ENCODE peak calls at places on chromosomes 3 and 15, in five cellular contexts. A is tibial artery, V is GM13976, Q is fibroblast of the aortic adventitia, O is WTC11. D is an unnamed sample.
A peak's percentile ranks its signal among the peaks of the same experiment; 100 is the strongest.

GRCh38 chr3:141605883-141606282 is 119.1 kb downstream of the RASA2 start:
- DNase-seq in A (no peak), V (no peak), Q (no peak), O (no peak), D (no peak)

GRCh38 chr15:27598251-27599045 is 500.7 kb downstream of the OCA2 start:
- DNase-seq in A (no peak), V (no peak), Q (no peak), O (no peak), D (no peak)

GRCh38 chr15:66721954-66722353 is 19.9 kb downstream of the SMAD6 start:
- DNase-seq in A (no peak), V (no peak), Q (no peak), O (no peak), D (no peak)

GRCh38 chr3:177538064-177538742 is 340.9 kb upstream of the TBL1XR1 start:
- DNase-seq in A (peak; percentile 44), V (no peak), Q (peak; percentile 87), O (no peak), D (no peak)

GRCh38 chr3:111069974-111070751 is 1.5 kb upstream of the NECTIN3 start:
- DNase-seq in A (peak; percentile 32), V (no peak), Q (no peak), O (no peak), D (no peak)

GRCh38 chr15:67085818-67086649 is 20.6 kb downstream of the SMAD3 start:
- DNase-seq in A (no peak), V (peak; percentile 69), Q (peak; percentile 97), O (no peak), D (peak; percentile 70)

GRCh38 chr15:90561344-90562244 is 31.9 kb downstream of the CRTC3 start:
- DNase-seq in A (peak; percentile 45), V (no peak), Q (peak; percentile 93), O (no peak), D (no peak)

GRCh38 chr3:12541625-12542024 is 3.7 kb downstream of the MKRN2OS start:
- DNase-seq in A (no peak), V (no peak), Q (no peak), O (peak; percentile 56), D (no peak)

GRCh38 chr3:19467761-19468160 is 319.5 kb downstream of the KCNH8 start:
- DNase-seq in A (no peak), V (no peak), Q (no peak), O (no peak), D (no peak)

GRCh38 chr15:83282859-83283812 is 1.3 kb downstream of the BNC1 start:
- DNase-seq in A (no peak), V (peak; percentile 22), Q (no peak), O (peak; percentile 59), D (peak; percentile 15)

GRCh38 chr15:88897456-88898194 is 2.3 kb upstream of the HAPLN3 start:
- DNase-seq in A (peak; percentile 82), V (no peak), Q (peak; percentile 88), O (peak; percentile 53), D (no peak)

GRCh38 chr15:69725210-69725609 is 272.6 kb downstream of the RPLP1 start:
- DNase-seq in A (no peak), V (no peak), Q (no peak), O (no peak), D (no peak)

GRCh38 chr15:69725957-69726356 is 273.3 kb downstream of the RPLP1 start:
- DNase-seq in A (no peak), V (no peak), Q (no peak), O (no peak), D (no peak)

GRCh38 chr15:69724331-69724730 is 271.7 kb downstream of the RPLP1 start:
- DNase-seq in A (no peak), V (no peak), Q (no peak), O (no peak), D (no peak)

GRCh38 chr15:69722924-69723323 is 270.3 kb downstream of the RPLP1 start:
- DNase-seq in A (no peak), V (no peak), Q (no peak), O (no peak), D (no peak)

DNA sequence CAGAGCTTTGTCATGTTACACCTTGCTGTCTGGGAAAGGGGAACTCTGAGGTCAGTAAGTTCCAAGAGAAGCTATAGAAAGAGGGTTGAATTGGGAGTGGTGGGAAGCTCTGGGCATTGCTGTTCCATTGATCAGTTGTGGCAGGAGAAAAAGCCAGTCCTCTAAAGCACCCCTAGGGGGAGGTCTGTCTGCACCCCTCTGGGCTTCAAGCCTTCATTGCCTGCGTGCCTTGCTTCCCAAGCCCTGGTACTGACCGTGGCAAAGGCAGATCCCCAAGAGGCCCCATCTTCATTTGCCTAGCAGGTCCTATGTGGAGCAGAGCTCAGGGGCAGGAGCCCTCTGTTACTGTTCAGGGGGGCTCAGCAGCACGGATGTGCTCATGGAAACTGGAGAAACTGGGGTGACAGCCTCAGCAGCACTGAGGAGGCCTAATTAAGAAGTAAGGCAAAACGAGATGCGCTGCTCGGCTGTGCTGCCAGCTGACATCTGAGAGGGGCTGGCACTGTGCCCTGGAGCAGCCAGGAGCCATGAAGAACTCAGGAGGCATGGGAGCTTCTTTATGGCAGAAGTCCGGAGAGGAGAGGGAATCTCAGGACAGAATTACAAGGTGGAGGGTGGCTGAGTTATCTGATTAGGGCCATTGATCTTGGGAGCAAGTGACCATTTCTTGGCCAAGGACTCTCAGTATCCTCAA is 270.9 kb downstream of the RPLP1 start:
- DNase-seq in A (no peak), V (no peak), Q (no peak), O (peak; percentile 28), D (no peak)
- TF ChIP-seq CTCF in A (no peak), V (no peak), Q (peak; percentile 25), O (no peak), D (no peak)

GRCh38 chr3:27756877-27757276 is 34.8 kb upstream of the EOMES start:
- DNase-seq in A (no peak), V (no peak), Q (no peak), O (no peak), D (no peak)

GRCh38 chr3:27752926-27753325 is 30.8 kb upstream of the EOMES start:
- DNase-seq in A (no peak), V (no peak), Q (no peak), O (no peak), D (no peak)

GRCh38 chr3:27758083-27758482 is 36.0 kb upstream of the EOMES start:
- DNase-seq in A (peak; percentile 54), V (no peak), Q (peak; percentile 59), O (no peak), D (no peak)
- TF ChIP-seq CTCF in A (no peak), V (no peak), Q (no peak), O (no peak), D (no peak)

DNA sequence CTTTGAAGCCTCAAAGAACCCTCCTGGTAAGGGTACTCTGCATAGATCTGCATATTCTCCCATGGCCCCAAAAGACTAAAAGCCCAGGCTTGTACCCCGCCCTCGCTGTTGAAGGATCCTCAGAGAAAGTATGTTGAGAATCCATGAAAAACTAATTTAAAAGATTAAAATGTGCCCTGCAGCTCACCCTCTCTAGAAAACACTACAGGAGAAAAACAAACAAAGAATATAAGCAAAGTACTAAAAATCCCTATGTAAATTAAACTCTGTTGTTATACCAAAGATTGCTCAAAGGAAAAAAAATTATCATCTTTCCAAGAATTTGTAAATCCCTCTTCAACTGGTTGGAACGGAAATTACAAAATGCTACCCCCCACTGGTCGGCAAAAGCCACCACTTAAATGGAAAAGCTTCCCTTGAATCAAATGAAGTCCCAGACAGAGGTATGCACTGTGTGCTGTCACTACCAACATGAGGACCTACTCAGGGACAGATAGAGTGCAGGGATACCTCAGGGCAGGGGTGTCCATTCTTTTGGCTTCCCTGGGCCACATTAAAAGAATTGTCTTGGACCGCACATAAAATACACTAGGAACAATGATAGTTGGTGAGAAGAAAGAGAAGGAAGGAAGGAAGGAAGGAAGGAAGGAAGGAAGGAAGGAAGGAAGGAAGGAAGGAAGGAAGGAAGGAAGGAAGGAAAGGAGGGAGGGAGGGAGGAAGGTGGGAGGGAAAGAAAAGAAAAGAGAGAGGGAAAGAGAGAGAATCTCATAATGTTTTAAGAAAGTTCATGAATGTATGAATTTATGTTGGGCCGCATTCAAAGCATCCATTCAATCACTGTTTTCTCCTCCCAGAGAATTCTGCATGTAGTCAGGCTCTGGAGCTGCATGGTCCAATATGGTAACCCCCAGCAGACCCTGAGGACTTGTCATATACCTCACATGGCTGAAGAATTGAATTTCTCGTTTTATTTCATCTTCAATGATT is 88.1 kb downstream of the MAGI1 start:
- DNase-seq in A (no peak), V (no peak), Q (no peak), O (peak; percentile 54), D (no peak)
- TF ChIP-seq CTCF in A (no peak), V (no peak), Q (no peak), O (no peak), D (no peak)

DNA sequence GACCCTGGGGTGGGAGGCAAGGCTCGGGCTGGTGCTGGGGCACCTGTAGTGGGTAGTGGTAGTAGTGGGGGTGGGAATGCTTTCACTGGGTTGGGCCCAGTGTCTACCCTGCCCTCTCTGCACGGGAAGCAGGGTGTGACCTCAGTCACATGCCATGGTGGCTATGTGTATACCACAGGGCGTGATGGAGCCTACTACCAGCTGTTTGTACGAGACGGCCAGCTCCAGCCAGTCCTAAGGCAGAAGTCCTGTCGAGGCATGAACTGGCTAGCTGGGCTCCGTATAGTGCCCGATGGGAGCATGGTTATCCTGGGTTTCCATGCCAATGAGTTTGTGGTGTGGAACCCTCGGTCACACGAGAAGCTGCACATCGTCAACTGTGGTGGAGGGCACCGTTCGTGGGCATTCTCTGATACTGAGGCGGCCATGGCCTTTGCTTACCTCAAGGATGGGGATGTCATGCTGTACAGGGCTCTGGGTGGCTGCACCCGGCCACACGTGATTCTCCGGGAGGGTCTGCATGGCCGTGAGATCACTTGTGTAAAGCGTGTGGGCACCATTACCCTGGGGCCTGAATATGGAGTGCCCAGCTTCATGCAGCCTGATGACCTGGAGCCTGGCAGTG is 5.2 kb downstream of the DALRD3 start:
- DNase-seq in A (no peak), V (no peak), Q (no peak), O (no peak), D (no peak)
- TF ChIP-seq CTCF in A (no peak), V (no peak), Q (no peak), O (no peak), D (no peak)

DNA sequence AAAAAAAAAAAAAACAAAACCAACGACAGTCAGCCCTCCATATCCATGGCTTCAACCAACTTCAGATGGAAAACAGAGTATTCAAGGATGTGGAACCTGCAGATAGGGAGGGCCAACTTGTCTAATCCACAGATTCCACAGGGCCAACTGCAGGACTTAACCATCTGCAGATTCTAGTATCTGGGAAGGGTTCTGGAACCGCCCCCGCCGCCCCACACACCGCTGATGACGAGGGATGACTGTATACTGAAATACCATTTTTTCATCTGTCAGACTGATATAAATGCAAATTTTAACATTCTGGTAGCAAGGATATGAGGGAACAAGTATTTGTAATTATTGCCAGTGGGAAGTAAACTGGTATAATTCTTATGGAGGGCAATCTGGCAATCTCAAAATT is 29.5 kb downstream of the ADPGK start:
- DNase-seq in A (no peak), V (no peak), Q (no peak), O (no peak), D (no peak)
- TF ChIP-seq CTCF in A (no peak), V (no peak), Q (no peak), O (no peak), D (no peak)

D was measured in GM10248.